ENCODE peak calls at places on chromosome 5, in nine cellular contexts. S is erythroblast, T is HFFc6, F is fibroblast of the aortic adventitia, W is NCI-H446 treated with DMSO at 0.1 percent for 48 hours, Z is HT1080, Y is astrocyte, M is T-helper 9 cell, K is hypothalamus. V is an unnamed sample.

GRCh38 chr5:172511952-172512351 is 57.6 kb upstream of the SH3PXD2B start:
- DNase-seq in Y (no peak), T (no peak), F (no peak), Z (no peak), W (no peak), M (no peak), S (no peak), K (no peak), V (no peak)

GRCh38 chr5:149371296-149371962 is 7.7 kb downstream of the IL17B start:
- DNase-seq in Y (peak), W (no peak), Z (peak), K (no peak), S (peak), T (peak), M (peak), F (peak), V (no peak)

GRCh38 chr5:160359816-160360215 is 10.6 kb downstream of the C1QTNF2 start:
- DNase-seq in W (no peak), Y (no peak), M (no peak), Z (no peak), F (no peak), T (no peak), K (no peak), S (no peak), V (no peak)

GRCh38 chr5:23139338-23140171 is 286.4 kb upstream of the CDH12 start:
- DNase-seq in W (peak), M (no peak), T (no peak), K (no peak), S (peak), Z (peak), F (no peak), Y (no peak), V (no peak)

GRCh38 chr5:142551242-142552067 is 134.4 kb downstream of the FGF1 start:
- DNase-seq in M (no peak), Z (peak), F (no peak), K (no peak), T (peak), W (no peak), Y (no peak), S (no peak), V (no peak)

GRCh38 chr5:74396913-74397606 is 243.5 kb downstream of the ENC1 start:
- DNase-seq in Y (peak), F (peak), S (no peak), M (no peak), T (no peak), K (no peak), W (no peak), Z (no peak), V (no peak)

GRCh38 chr5:127572930-127573329 is 55.5 kb downstream of the PRRC1 start:
- DNase-seq in M (no peak), T (no peak), K (no peak), W (no peak), Y (no peak), S (no peak), F (no peak), Z (peak), V (no peak)

GRCh38 chr5:125412561-125413535 is 666.4 kb upstream of the ZNF608 start:
- DNase-seq in S (no peak), M (no peak), Y (peak), W (peak), Z (no peak), T (peak), K (peak), F (peak), V (peak)

GRCh38 chr5:61293051-61293450 is 39.0 kb upstream of the ZSWIM6 start:
- DNase-seq in Y (no peak), W (no peak), K (no peak), S (no peak), M (no peak), F (no peak), T (no peak), Z (no peak), V (no peak)

GRCh38 chr5:59221769-59222168 is 638.9 kb downstream of the RAB3C start:
- DNase-seq in M (no peak), F (no peak), T (no peak), S (no peak), Y (no peak), W (no peak), K (no peak), Z (no peak), V (no peak)

GRCh38 chr5:61801174-61801573 is 469.1 kb downstream of the ZSWIM6 start:
- DNase-seq in T (no peak), S (no peak), K (no peak), Y (no peak), F (no peak), Z (no peak), M (no peak), W (no peak), V (no peak)

GRCh38 chr5:82480331-82480730 is 202.2 kb upstream of the RPS23 start:
- DNase-seq in T (no peak), S (no peak), Z (no peak), K (no peak), F (no peak), M (no peak), Y (peak), W (no peak), V (no peak)

GRCh38 chr5:67021522-67022316 is 174.9 kb downstream of the CD180 start:
- DNase-seq in Y (peak), Z (no peak), K (no peak), W (no peak), M (no peak), S (no peak), T (peak), F (peak), V (no peak)

GRCh38 chr5:139863855-139864558 is 68.4 kb downstream of the PSD2 start:
- DNase-seq in F (peak), M (peak), Y (peak), T (peak), S (peak), Z (peak), W (no peak), K (peak), V (peak)

GRCh38 chr5:135694016-135694415 is 115.2 kb upstream of the CXCL14 start:
- DNase-seq in Z (no peak), W (no peak), F (no peak), K (no peak), S (no peak), Y (no peak), M (no peak), T (no peak), V (no peak)

GRCh38 chr5:96743065-96743768 is 64.5 kb downstream of the ERAP1 start:
- DNase-seq in M (no peak), K (no peak), Y (peak), Z (peak), S (peak), W (no peak), F (peak), T (peak), V (no peak)

GRCh38 chr5:138330813-138331448 is 673 bp downstream of the CDC25C start:
- DNase-seq in S (no peak), M (no peak), Y (no peak), K (no peak), Z (peak), F (no peak), T (no peak), W (no peak), V (no peak)

GRCh38 chr5:10328323-10328722 is 20.6 kb upstream of the CMBL start:
- DNase-seq in Y (peak), K (no peak), T (peak), S (no peak), W (no peak), Z (peak), F (no peak), M (no peak), V (no peak)

GRCh38 chr5:140391312-140391711 is 10.3 kb upstream of the ANKHD1 start:
- DNase-seq in T (peak), W (no peak), Y (no peak), K (no peak), F (peak), S (peak), M (no peak), Z (no peak), V (no peak)

GRCh38 chr5:109900911-109901627 is 211.3 kb downstream of the MAN2A1 start:
- DNase-seq in Y (no peak), Z (peak), M (no peak), W (no peak), T (no peak), K (no peak), S (no peak), F (no peak), V (no peak)

GRCh38 chr5:80935811-80936385 is 24.3 kb upstream of the RASGRF2 start:
- DNase-seq in K (no peak), F (no peak), M (no peak), Z (no peak), S (no peak), Y (no peak), W (no peak), T (no peak), V (no peak)

GRCh38 chr5:111602817-111603445 is 90.6 kb upstream of the STARD4 start:
- DNase-seq in F (no peak), Z (no peak), Y (peak), M (no peak), T (no peak), W (no peak), K (no peak), S (no peak), V (no peak)

GRCh38 chr5:138725885-138726457 is 27.3 kb upstream of the CTNNA1 start:
- DNase-seq in M (no peak), Y (no peak), W (no peak), F (peak), Z (no peak), S (no peak), T (peak), K (no peak), V (peak)

GRCh38 chr5:107365355-107366109 is 305.2 kb downstream of the EFNA5 start:
- DNase-seq in S (no peak), K (no peak), Z (peak), T (no peak), M (no peak), F (no peak), W (no peak), Y (peak), V (no peak)

GRCh38 chr5:103114440-103114839 is 5.5 kb downstream of the GIN1 start:
- DNase-seq in T (no peak), K (no peak), M (no peak), Y (peak), F (no peak), S (no peak), Z (peak), W (no peak), V (no peak)

GRCh38 chr5:75681125-75681830 is 36.0 kb downstream of the POC5 start:
- DNase-seq in S (peak), Z (peak), T (peak), M (no peak), K (no peak), W (peak), F (peak), Y (peak), V (no peak)

GRCh38 chr5:157539623-157540022 is 36.0 kb downstream of the ADAM19 start:
- DNase-seq in T (no peak), Z (no peak), K (no peak), M (no peak), Y (no peak), F (peak), W (no peak), S (no peak), V (no peak)

GRCh38 chr5:16540421-16540820 is 74.8 kb upstream of the ZNF622 start:
- DNase-seq in M (no peak), Z (peak), K (no peak), F (peak), T (peak), W (no peak), Y (peak), S (no peak), V (no peak)

GRCh38 chr5:79236364-79236969 is 536 bp downstream of the JMY start:
- DNase-seq in W (no peak), Y (peak), M (peak), K (no peak), T (no peak), F (no peak), Z (peak), S (peak), V (no peak)

GRCh38 chr5:54090495-54091084 is 219.8 kb downstream of the ARL15 start:
- DNase-seq in S (peak), W (no peak), F (peak), M (no peak), T (peak), Z (peak), K (no peak), Y (peak), V (no peak)

GRCh38 chr5:31487510-31487909 is 44.4 kb downstream of the DROSHA start:
- DNase-seq in S (peak), F (no peak), W (no peak), Z (no peak), T (no peak), K (no peak), M (no peak), Y (no peak), V (no peak)

GRCh38 chr5:116242363-116242762 is 157.5 kb downstream of the COMMD10 start:
- DNase-seq in T (no peak), M (no peak), Y (peak), Z (no peak), W (peak), F (peak), K (no peak), S (no peak), V (no peak)